ENCODE peak calls at places on chromosomes 6 and 20, in seven cellular contexts. One of them, this sample, is unnamed.

GRCh38 chr6:11586574-11586973 is 49.0 kb downstream of the TMEM170B start:
- DNase-seq in NB4: no peak
- DNase-seq in uterus: no peak
- DNase-seq in spleen: no peak
- DNase-seq in breast epithelium: no peak
- DNase-seq in choroid plexus epithelial cell: peak; percentile 91
- DNase-seq in prostate gland: no peak
- DNase-seq in this sample: no peak

GRCh38 chr6:102525336-102525735 is 1131.8 kb downstream of the GRIK2 start:
- DNase-seq in prostate gland: no peak
- DNase-seq in breast epithelium: no peak
- DNase-seq in spleen: no peak
- DNase-seq in uterus: no peak
- DNase-seq in choroid plexus epithelial cell: no peak
- DNase-seq in NB4: no peak
- DNase-seq in this sample: no peak

GRCh38 chr20:62772103-62772611 is 24.1 kb upstream of the MRGBP start:
- DNase-seq in choroid plexus epithelial cell: no peak
- DNase-seq in prostate gland: no peak
- DNase-seq in breast epithelium: no peak
- DNase-seq in NB4: no peak
- DNase-seq in uterus: no peak
- DNase-seq in spleen: peak; percentile 67
- DNase-seq in this sample: no peak

GRCh38 chr20:33725607-33726264 is 5.6 kb upstream of the PXMP4 start:
- DNase-seq in breast epithelium: no peak
- DNase-seq in spleen: no peak
- DNase-seq in choroid plexus epithelial cell: peak; percentile 23
- DNase-seq in uterus: no peak
- DNase-seq in prostate gland: no peak
- DNase-seq in NB4: no peak
- DNase-seq in this sample: no peak

GRCh38 chr6:28553986-28554881 is 28.6 kb downstream of the GPX5 start:
- DNase-seq in breast epithelium: no peak
- DNase-seq in prostate gland: no peak
- DNase-seq in NB4: no peak
- DNase-seq in choroid plexus epithelial cell: no peak
- DNase-seq in uterus: no peak
- DNase-seq in spleen: no peak
- DNase-seq in this sample: no peak

GRCh38 chr6:135180458-135181332 is at the start of gene MYB:
- DNase-seq in NB4: peak; percentile 93
- DNase-seq in choroid plexus epithelial cell: peak; percentile 40
- DNase-seq in breast epithelium: no peak
- DNase-seq in uterus: no peak
- DNase-seq in prostate gland: peak; percentile 47
- DNase-seq in spleen: peak; percentile 91
- DNase-seq in this sample: peak; percentile 77

GRCh38 chr20:47063407-47063806 is 168.8 kb downstream of the EYA2 start:
- DNase-seq in prostate gland: peak; percentile 66
- DNase-seq in breast epithelium: no peak
- DNase-seq in spleen: no peak
- DNase-seq in NB4: no peak
- DNase-seq in choroid plexus epithelial cell: peak; percentile 9
- DNase-seq in uterus: no peak
- DNase-seq in this sample: no peak

GRCh38 chr6:154849475-154849874 is 116.3 kb downstream of the SCAF8 start:
- DNase-seq in prostate gland: no peak
- DNase-seq in choroid plexus epithelial cell: no peak
- DNase-seq in uterus: no peak
- DNase-seq in spleen: no peak
- DNase-seq in breast epithelium: no peak
- DNase-seq in NB4: no peak
- DNase-seq in this sample: no peak

GRCh38 chr6:53928641-53929339 is 134.0 kb downstream of the LRRC1 start:
- DNase-seq in prostate gland: no peak
- DNase-seq in uterus: no peak
- DNase-seq in choroid plexus epithelial cell: no peak
- DNase-seq in breast epithelium: no peak
- DNase-seq in spleen: no peak
- DNase-seq in NB4: peak; percentile 14
- DNase-seq in this sample: no peak

GRCh38 chr6:30611856-30612194 is 5.2 kb downstream of the PPP1R10 start:
- DNase-seq in breast epithelium: no peak
- DNase-seq in choroid plexus epithelial cell: no peak
- DNase-seq in uterus: no peak
- DNase-seq in spleen: no peak
- DNase-seq in prostate gland: no peak
- DNase-seq in NB4: no peak
- DNase-seq in this sample: no peak

GRCh38 chr6:30612687-30613248 is 4.3 kb downstream of the PPP1R10 start:
- DNase-seq in prostate gland: no peak
- DNase-seq in uterus: no peak
- DNase-seq in NB4: no peak
- DNase-seq in choroid plexus epithelial cell: peak; percentile 81
- DNase-seq in spleen: no peak
- DNase-seq in breast epithelium: no peak
- DNase-seq in this sample: no peak

GRCh38 chr6:30613251-30614043 is 3.6 kb downstream of the PPP1R10 start:
- DNase-seq in prostate gland: no peak
- DNase-seq in NB4: peak; percentile 52
- DNase-seq in breast epithelium: no peak
- DNase-seq in choroid plexus epithelial cell: peak; percentile 47
- DNase-seq in uterus: no peak
- DNase-seq in spleen: no peak
- DNase-seq in this sample: no peak

GRCh38 chr6:30611150-30611855 is 5.7 kb downstream of the PPP1R10 start:
- DNase-seq in choroid plexus epithelial cell: peak; percentile 27
- DNase-seq in prostate gland: no peak
- DNase-seq in spleen: no peak
- DNase-seq in NB4: no peak
- DNase-seq in breast epithelium: no peak
- DNase-seq in uterus: no peak
- DNase-seq in this sample: no peak

GRCh38 chr6:30612213-30612612 is 4.8 kb downstream of the PPP1R10 start:
- DNase-seq in choroid plexus epithelial cell: peak; percentile 61
- DNase-seq in breast epithelium: no peak
- DNase-seq in uterus: no peak
- DNase-seq in prostate gland: no peak
- DNase-seq in spleen: no peak
- DNase-seq in NB4: peak; percentile 41
- DNase-seq in this sample: no peak
- TF ChIP-seq CTCF in choroid plexus epithelial cell: peak; percentile 56
- TF ChIP-seq CTCF in breast epithelium: no peak
- TF ChIP-seq CTCF in uterus: no peak
- TF ChIP-seq CTCF in prostate gland: peak; percentile 22
- TF ChIP-seq CTCF in spleen: no peak
- TF ChIP-seq CTCF in NB4: peak; percentile 32
- TF ChIP-seq CTCF in this sample: peak; percentile 54

DNA sequence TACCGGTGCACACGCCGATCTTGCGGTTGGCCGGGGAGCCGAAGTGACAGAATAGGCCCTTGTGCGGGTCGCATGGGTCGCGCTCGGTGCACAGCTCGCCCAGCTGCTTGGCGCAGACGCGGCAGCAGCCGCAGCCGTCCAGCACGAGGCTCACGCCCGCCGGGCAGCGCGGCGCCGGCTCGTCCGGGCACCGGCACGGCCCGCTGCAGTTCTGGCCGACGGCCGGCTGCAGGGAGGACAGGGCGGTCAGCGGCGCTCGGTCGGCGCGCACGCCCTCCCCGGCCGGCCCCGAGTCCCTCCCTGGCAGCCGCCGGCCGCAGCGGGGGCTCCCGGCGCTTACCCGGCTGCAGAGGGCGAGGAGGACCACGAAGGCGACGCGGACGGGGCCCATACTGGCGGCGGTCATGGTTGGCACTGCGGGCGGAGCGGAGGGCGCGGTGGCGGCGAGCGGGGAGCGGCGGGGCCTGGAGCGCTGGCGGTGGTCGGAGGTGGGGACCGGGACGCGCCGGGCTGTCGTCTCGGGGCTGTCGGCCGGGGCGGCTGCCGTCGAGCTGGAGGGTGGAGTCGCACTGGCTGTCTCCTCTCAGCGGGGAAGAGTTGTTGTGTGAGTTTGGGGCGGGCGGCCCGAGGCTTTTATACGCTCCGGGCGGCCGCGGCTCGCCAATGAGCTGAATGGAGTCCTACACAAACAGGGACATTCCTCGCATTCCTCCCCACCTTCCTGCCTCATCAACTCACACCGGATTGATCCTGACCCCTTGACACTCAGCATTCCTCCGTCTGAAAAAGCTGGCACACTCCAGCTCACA is at the start of gene CCN2:
- DNase-seq in uterus: peak; percentile 88
- DNase-seq in breast epithelium: peak; percentile 90
- DNase-seq in spleen: peak; percentile 85
- DNase-seq in NB4: no peak
- DNase-seq in choroid plexus epithelial cell: peak; percentile 100
- DNase-seq in prostate gland: peak; percentile 68
- DNase-seq in this sample: peak; percentile 85
- TF ChIP-seq CTCF in uterus: peak; percentile 5
- TF ChIP-seq CTCF in breast epithelium: peak; percentile 1
- TF ChIP-seq CTCF in spleen: no peak
- TF ChIP-seq CTCF in NB4: no peak
- TF ChIP-seq CTCF in choroid plexus epithelial cell: no peak
- TF ChIP-seq CTCF in prostate gland: no peak
- TF ChIP-seq CTCF in this sample: peak; percentile 57

DNA sequence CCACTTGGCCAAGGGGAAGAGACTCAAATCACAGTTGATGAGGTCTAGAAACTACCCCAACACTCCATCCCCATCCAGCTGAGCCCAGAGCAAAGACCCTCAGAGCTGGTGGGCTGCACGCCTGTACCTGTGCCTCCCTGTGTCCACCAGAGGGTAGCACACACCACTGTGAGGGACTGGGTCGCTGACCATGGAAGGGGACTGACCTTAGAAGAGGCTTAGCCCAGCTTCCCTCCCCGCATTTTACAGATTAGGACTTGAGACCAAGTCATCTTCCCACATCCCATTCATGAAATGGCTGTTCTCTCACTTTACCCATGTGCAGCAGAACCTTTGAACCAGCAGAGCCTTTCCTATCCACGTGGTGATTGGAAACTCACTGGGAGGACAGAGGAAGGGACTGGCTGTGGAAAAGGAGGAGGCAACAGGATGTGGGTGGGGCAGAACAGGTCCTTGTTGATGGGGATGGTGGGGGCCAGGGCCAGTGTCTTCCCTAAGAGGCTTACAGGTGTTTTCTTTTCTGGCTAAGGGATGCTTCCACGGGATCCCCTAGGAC is 44.3 kb downstream of the CPXM1 start:
- DNase-seq in breast epithelium: no peak
- DNase-seq in spleen: peak; percentile 41
- DNase-seq in choroid plexus epithelial cell: peak; percentile 69
- DNase-seq in prostate gland: no peak
- DNase-seq in NB4: peak; percentile 56
- DNase-seq in uterus: no peak
- DNase-seq in this sample: no peak
- TF ChIP-seq CTCF in breast epithelium: peak; percentile 44
- TF ChIP-seq CTCF in spleen: no peak
- TF ChIP-seq CTCF in choroid plexus epithelial cell: peak; percentile 98
- TF ChIP-seq CTCF in prostate gland: peak; percentile 72
- TF ChIP-seq CTCF in NB4: peak; percentile 53
- TF ChIP-seq CTCF in uterus: peak; percentile 51
- TF ChIP-seq CTCF in this sample: peak; percentile 81

GRCh38 chr6:43695078-43695966 is 7.7 kb upstream of the MRPS18A start:
- DNase-seq in prostate gland: no peak
- DNase-seq in spleen: no peak
- DNase-seq in NB4: no peak
- DNase-seq in choroid plexus epithelial cell: peak; percentile 73
- DNase-seq in uterus: no peak
- DNase-seq in breast epithelium: peak; percentile 64
- DNase-seq in this sample: no peak
- TF ChIP-seq CTCF in prostate gland: no peak
- TF ChIP-seq CTCF in spleen: no peak
- TF ChIP-seq CTCF in NB4: no peak
- TF ChIP-seq CTCF in choroid plexus epithelial cell: no peak
- TF ChIP-seq CTCF in uterus: no peak
- TF ChIP-seq CTCF in breast epithelium: no peak
- TF ChIP-seq CTCF in this sample: no peak

DNA sequence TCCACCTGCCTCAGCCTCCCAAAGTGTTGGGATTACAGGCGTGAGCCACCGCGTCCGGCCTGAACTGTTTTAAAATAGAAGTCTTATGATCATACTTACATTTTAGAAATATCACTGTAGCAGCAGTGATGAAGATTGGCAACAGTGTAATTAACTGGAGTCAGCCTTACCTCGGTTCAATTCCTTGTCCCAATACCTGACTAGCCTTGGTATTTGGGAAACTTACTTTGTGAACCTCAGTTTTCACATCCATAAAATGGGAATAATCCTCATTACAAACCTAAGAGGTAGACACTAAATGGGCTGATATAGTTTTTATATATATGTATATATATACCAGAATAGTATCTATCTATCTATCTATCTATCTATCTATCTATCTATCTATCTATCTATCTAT is 19.3 kb downstream of the PHF20 start:
- DNase-seq in spleen: no peak
- DNase-seq in breast epithelium: no peak
- DNase-seq in NB4: no peak
- DNase-seq in choroid plexus epithelial cell: no peak
- DNase-seq in prostate gland: no peak
- DNase-seq in uterus: no peak
- DNase-seq in this sample: no peak
- TF ChIP-seq CTCF in spleen: no peak
- TF ChIP-seq CTCF in breast epithelium: no peak
- TF ChIP-seq CTCF in NB4: no peak
- TF ChIP-seq CTCF in choroid plexus epithelial cell: no peak
- TF ChIP-seq CTCF in prostate gland: no peak
- TF ChIP-seq CTCF in uterus: no peak
- TF ChIP-seq CTCF in this sample: no peak

This sample was measured in type B pancreatic cell.